ENCODE peak calls at places on chromosome 1, in eight cellular contexts. H is stomach, Y is ovary, B is transverse colon, I is tibial nerve, D is upper lobe of left lung, M is suprapubic skin, E is GM12878. C is an unnamed sample.

GRCh38 chr1:111139234-111139955 is 498 bp downstream of the DRAM2 start:
- DNase-seq in H (peak; percentile 30), Y (no peak), B (peak; percentile 57), I (no peak), D (no peak), M (no peak), E (peak; percentile 60), C (no peak)

GRCh38 chr1:53341961-53342707 is 14.3 kb upstream of the LRP8 start:
- DNase-seq in H (peak; percentile 16), Y (no peak), B (no peak), I (no peak), D (no peak), M (peak; percentile 53), E (no peak), C (peak; percentile 60)

GRCh38 chr1:228938248-228938891 is 203.1 kb downstream of the RHOU start:
- DNase-seq in H (no peak), Y (no peak), B (no peak), I (no peak), D (no peak), M (no peak), E (no peak), C (no peak)

GRCh38 chr1:184258525-184258924 is 128.3 kb upstream of the C1orf21 start:
- DNase-seq in H (no peak), Y (no peak), B (no peak), I (no peak), D (no peak), M (no peak), E (no peak), C (no peak)

GRCh38 chr1:196690582-196690981 is 38.7 kb downstream of the CFH start:
- DNase-seq in H (no peak), Y (no peak), B (no peak), I (no peak), D (no peak), M (no peak), E (no peak), C (no peak)

GRCh38 chr1:5769760-5770159 is 222.5 kb downstream of the NPHP4 start:
- DNase-seq in H (no peak), Y (no peak), B (no peak), I (no peak), D (no peak), M (no peak), E (no peak), C (no peak)

GRCh38 chr1:199303035-199303434 is 664.2 kb downstream of the PTPRC start:
- DNase-seq in H (no peak), Y (no peak), B (no peak), I (no peak), D (no peak), M (no peak), E (no peak), C (no peak)

GRCh38 chr1:22500476-22500875 is 48.8 kb downstream of the ZBTB40 start:
- DNase-seq in H (peak; percentile 43), Y (no peak), B (peak; percentile 20), I (no peak), D (no peak), M (no peak), E (no peak), C (no peak)

GRCh38 chr1:98903261-98903660 is 101.4 kb downstream of the PLPPR5 start:
- DNase-seq in H (no peak), Y (no peak), B (no peak), I (no peak), D (no peak), M (no peak), E (no peak), C (no peak)

DNA sequence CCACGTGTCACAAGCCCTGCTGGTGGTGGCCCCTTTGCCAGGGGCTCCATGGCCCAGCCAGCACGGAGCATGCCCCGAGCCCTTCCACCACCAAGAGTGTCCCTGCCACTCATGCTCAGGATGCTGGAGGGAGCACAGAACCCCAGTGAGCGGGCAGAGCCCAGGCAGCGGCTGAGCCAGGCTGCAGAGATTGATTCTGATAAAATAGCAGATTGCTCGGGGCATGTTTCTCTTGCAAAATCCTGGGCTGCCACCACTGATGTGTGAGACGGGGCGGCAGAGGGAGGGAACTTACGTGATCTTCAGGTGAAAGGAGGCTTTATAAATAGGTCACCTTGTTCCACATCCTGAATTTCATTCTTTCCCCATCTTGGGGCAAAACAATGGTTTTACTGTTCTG is 53.2 kb downstream of the SPSB1 start:
- DNase-seq in H (no peak), Y (no peak), B (no peak), I (no peak), D (no peak), M (no peak), E (no peak), C (no peak)
- H3K4me1 ChIP-seq in H (peaks cover 63% of the 10 kb centered on the region), Y (peaks cover 27% of the 10 kb centered on the region), B (peaks cover 30% of the 10 kb centered on the region), I (no peaks in the 10 kb centered on the region), D (peaks cover 11% of the 10 kb centered on the region), M (peaks cover 66% of the 10 kb centered on the region), E (no peaks in the 10 kb centered on the region), C (peaks cover 23% of the 10 kb centered on the region)

DNA sequence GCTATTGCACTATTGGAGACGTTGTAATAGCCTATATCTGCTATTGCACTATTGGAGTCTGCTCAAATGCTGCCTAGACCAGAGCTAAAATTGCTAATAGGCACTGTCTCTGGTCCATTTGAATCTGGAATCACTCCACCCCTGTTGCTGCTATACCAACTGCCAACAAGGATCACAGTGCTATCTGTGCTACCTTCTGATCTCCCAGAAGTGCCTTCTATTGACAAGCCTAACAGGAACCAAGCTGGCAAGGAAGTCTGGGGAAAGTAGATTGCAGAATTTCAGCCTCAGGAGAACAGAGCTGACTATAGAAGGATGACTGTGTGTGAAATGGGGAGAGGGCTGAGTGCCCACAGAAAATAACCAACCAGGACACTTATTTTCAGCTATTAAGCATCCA is 15.9 kb downstream of the RWDD3 start:
- DNase-seq in H (no peak), Y (no peak), B (no peak), I (no peak), D (no peak), M (no peak), E (no peak), C (no peak)
- H3K27me3 ChIP-seq in H (no peaks in the 10 kb centered on the region), Y (no peaks in the 10 kb centered on the region), B (no peaks in the 10 kb centered on the region), I (no peaks in the 10 kb centered on the region), D (no peaks in the 10 kb centered on the region), M (no peaks in the 10 kb centered on the region), E (no peaks in the 10 kb centered on the region), C (no peaks in the 10 kb centered on the region)

GRCh38 chr1:51265618-51266017 is 29.5 kb downstream of the RNF11 start:
- DNase-seq in H (no peak), Y (no peak), B (no peak), I (no peak), D (no peak), M (no peak), E (no peak), C (no peak)
- TF ChIP-seq EP300 in H (no peak), Y (no peak), B (no peak), I (no peak), D (no peak), M (no peak), E (no peak), C (no peak)

GRCh38 chr1:165068716-165069115 is 287.8 kb downstream of the LMX1A start:
- DNase-seq in H (no peak), Y (no peak), B (no peak), I (no peak), D (no peak), M (no peak), E (no peak), C (no peak)
- H3K4me1 ChIP-seq in H (peaks cover 16% of the 10 kb centered on the region), Y (no peaks in the 10 kb centered on the region), B (peaks cover 11% of the 10 kb centered on the region), I (no peaks in the 10 kb centered on the region), D (no peaks in the 10 kb centered on the region), M (peaks cover 3% of the 10 kb centered on the region), E (no peaks in the 10 kb centered on the region), C (no peaks in the 10 kb centered on the region)

DNA sequence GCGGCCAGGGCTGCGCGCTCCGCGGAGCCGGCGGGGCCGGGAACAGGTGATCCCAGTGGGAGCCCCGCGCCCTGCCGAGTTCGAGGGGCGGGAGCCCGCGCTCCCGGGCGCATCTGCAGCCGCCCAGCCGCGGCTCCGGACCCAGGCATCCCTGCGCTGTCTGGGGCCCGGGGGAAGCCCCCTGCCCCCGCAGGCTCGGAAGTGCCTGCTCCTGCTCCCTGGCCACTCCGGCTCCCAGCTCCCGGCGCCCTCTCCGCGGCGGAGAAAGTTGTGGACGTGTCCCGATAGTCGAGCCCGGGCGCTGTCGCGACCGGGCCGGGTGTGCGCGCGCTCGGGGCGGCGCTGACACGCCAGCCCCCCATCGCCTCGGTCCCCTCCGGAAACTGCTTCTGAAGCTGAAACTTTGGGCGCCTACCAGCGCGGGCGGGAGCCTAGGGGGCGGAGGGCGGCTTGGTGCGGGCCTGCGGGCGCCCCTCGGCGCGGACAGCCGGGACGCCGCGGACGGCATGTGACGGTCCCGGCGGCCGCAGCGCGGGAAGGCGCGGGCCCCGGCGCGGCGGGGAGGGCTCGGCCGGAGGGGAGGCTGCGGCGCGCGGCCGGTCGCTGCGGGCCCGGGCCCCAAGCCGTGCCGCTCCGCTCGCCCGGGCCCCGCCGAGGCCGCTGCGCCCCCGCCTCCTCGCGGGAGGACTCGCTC is 488 bp downstream of the MAN1C1 start:
- DNase-seq in H (no peak), Y (no peak), B (no peak), I (no peak), D (peak; percentile 89), M (no peak), E (no peak), C (no peak)
- H3K27me3 ChIP-seq in H (peaks cover 6% of the 10 kb centered on the region), Y (no peaks in the 10 kb centered on the region), B (peaks cover 20% of the 10 kb centered on the region), I (no peaks in the 10 kb centered on the region), D (no peaks in the 10 kb centered on the region), M (no peaks in the 10 kb centered on the region), E (peaks cover 4% of the 10 kb centered on the region), C (no peaks in the 10 kb centered on the region)

GRCh38 chr1:27862671-27863551 is 9.4 kb upstream of the THEMIS2 start:
- DNase-seq in H (no peak), Y (no peak), B (peak; percentile 45), I (no peak), D (no peak), M (no peak), E (peak; percentile 76), C (no peak)
- TF ChIP-seq EP300 in H (no peak), Y (no peak), B (no peak), I (peak; percentile 87), D (peak; percentile 65), M (no peak), E (peak; percentile 1), C (no peak)

GRCh38 chr1:24923485-24924113 is 6.5 kb downstream of the RUNX3 start:
- DNase-seq in H (no peak), Y (no peak), B (no peak), I (no peak), D (no peak), M (no peak), E (peak; percentile 76), C (no peak)
- H3K4me1 ChIP-seq in H (peaks cover 19% of the 10 kb centered on the region), Y (no peaks in the 10 kb centered on the region), B (no peaks in the 10 kb centered on the region), I (no peaks in the 10 kb centered on the region), D (peaks cover 30% of the 10 kb centered on the region), M (peaks cover 26% of the 10 kb centered on the region), E (peaks cover 77% of the 10 kb centered on the region), C (peaks cover 7% of the 10 kb centered on the region)

GRCh38 chr1:55038552-55038838 is 853 bp upstream of the PCSK9 start:
- DNase-seq in H (no peak), Y (no peak), B (no peak), I (no peak), D (no peak), M (no peak), E (no peak), C (no peak)
- H3K27me3 ChIP-seq in H (peaks cover 36% of the 10 kb centered on the region), Y (no peaks in the 10 kb centered on the region), B (peaks cover 45% of the 10 kb centered on the region), I (no peaks in the 10 kb centered on the region), D (no peaks in the 10 kb centered on the region), M (peaks cover 64% of the 10 kb centered on the region), E (peaks cover 6% of the 10 kb centered on the region), C (no peaks in the 10 kb centered on the region)

DNA sequence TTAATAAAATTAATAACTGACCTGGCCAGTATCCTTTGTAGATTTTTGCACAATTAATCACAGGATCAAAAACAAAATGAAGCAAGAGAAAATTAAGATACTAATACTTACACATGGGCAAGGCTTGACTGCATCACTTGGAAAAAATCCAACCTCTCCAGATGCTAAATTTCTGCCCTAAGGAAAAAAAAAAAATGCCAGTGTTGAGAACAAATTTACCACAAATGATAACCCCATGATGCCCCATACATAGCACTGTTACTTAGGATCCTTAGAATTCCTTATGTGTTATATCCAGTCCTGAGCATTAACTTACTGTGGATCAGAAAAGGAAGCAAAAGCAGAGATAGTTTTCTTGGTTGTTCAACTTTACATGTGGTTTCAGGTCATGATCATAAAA is 347.5 kb downstream of the VAV3 start:
- DNase-seq in H (no peak), Y (no peak), B (no peak), I (no peak), D (no peak), M (no peak), E (no peak), C (no peak)
- TF ChIP-seq EP300 in H (no peak), Y (no peak), B (no peak), I (no peak), D (no peak), M (no peak), E (no peak), C (no peak)